ENCODE peak calls at places on chromosomes 7 and 10, in nine cellular contexts. J, H, N, L, M, G, W, S and Z are unnamed samples.

GRCh38 chr7:51263631-51264484 is 52.8 kb downstream of the COBL start:
- DNase-seq in L (peak), S (no peak), N (no peak), G (no peak), W (peak), J (no peak), M (no peak), H (no peak), Z (no peak)

GRCh38 chr7:99943641-99944507 is 14.5 kb upstream of the GJC3 start:
- DNase-seq in S (no peak), J (no peak), W (no peak), L (no peak), H (no peak), N (no peak), M (peak), G (no peak), Z (no peak)

GRCh38 chr10:128386231-128386630 is 260.0 kb upstream of the MKI67 start:
- DNase-seq in N (no peak), S (no peak), G (no peak), J (no peak), L (no peak), W (no peak), M (no peak), H (no peak), Z (no peak)

GRCh38 chr7:98628916-98629525 is 11.9 kb downstream of the NPTX2 start:
- DNase-seq in J (no peak), W (no peak), N (no peak), H (no peak), M (no peak), G (no peak), S (no peak), L (no peak), Z (no peak)

GRCh38 chr7:140326116-140326928 is 72.0 kb downstream of the SLC37A3 start:
- DNase-seq in L (peak), J (peak), H (peak), G (no peak), M (peak), S (peak), W (peak), N (peak), Z (peak)

GRCh38 chr10:80485410-80486135 is 31.5 kb downstream of the TSPAN14 start:
- DNase-seq in N (no peak), M (no peak), H (no peak), J (no peak), G (no peak), L (no peak), W (no peak), S (no peak), Z (peak)

GRCh38 chr10:124727389-124727960 is 16.7 kb downstream of the FAM53B start:
- DNase-seq in L (no peak), W (peak), M (no peak), J (no peak), N (no peak), S (no peak), G (no peak), H (no peak), Z (no peak)

GRCh38 chr10:92103376-92104084 is 180.0 kb downstream of the BTAF1 start:
- DNase-seq in H (no peak), M (no peak), J (no peak), S (peak), N (no peak), L (no peak), W (peak), G (no peak), Z (no peak)

GRCh38 chr7:26912351-26912750 is 48.0 kb upstream of the SKAP2 start:
- DNase-seq in N (no peak), J (no peak), G (no peak), S (no peak), L (no peak), M (no peak), W (no peak), H (no peak), Z (no peak)

GRCh38 chr7:29563590-29564454 is at the start of gene PRR15:
- DNase-seq in G (peak), N (peak), J (no peak), H (peak), W (peak), S (peak), M (peak), L (peak), Z (no peak)

GRCh38 chr7:13179011-13179574 is 491.7 kb downstream of the ARL4A start:
- DNase-seq in G (no peak), J (no peak), S (peak), H (no peak), M (no peak), L (no peak), W (no peak), N (no peak), Z (no peak)

GRCh38 chr7:116610210-116610609 is 61.8 kb upstream of the MET start:
- DNase-seq in L (no peak), S (peak), W (no peak), G (no peak), H (no peak), J (no peak), N (peak), M (no peak), Z (no peak)

GRCh38 chr7:133529861-133530260 is 277.0 kb downstream of the EXOC4 start:
- DNase-seq in L (no peak), M (no peak), S (no peak), J (no peak), W (no peak), H (no peak), G (no peak), N (no peak), Z (no peak)
- TF ChIP-seq CTCF in L (no peak), M (no peak), S (no peak), J (no peak), W (no peak), H (no peak), G (no peak), N (no peak), Z (no peak)

DNA sequence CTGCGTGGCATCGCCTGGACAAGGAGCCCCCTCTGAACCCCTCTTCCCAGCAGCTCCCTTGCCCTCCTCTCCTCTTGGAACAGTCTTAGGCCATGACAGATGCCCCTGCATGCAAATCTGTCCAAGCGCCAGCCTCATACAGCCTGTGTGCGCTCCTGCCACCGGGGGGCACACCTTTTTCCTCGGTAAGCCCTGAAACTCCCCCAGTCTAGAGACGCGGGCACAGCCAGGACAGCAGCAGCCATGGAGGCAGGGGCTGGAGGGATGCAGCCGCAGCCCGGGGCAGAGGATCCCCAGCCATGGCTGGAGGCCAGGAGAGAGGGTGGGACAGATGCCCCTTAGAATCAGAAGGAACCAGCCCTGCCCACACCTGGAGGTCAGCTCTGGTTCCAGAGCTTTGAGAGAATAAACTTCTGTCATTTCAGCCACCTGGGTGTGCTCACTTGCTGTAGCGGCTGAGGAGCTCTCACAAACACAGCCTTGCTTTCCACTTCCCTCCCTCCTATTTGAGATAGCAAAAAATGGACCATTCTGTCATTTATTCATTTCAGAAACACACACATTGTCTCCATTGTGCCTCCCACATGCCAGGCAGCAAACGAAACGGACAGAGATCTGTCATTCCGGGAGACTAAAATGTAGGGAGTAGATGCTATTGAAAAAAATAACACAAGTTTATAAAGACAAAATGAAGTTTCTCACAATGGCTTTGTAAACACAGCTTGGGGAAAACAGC is 241.5 kb downstream of the WDR37 start:
- DNase-seq in L (no peak), S (no peak), J (no peak), W (no peak), M (peak), N (no peak), G (no peak), H (no peak), Z (no peak)
- TF ChIP-seq CTCF in L (no peak), S (no peak), J (no peak), W (no peak), M (peak), N (peak), G (no peak), H (no peak), Z (no peak)

DNA sequence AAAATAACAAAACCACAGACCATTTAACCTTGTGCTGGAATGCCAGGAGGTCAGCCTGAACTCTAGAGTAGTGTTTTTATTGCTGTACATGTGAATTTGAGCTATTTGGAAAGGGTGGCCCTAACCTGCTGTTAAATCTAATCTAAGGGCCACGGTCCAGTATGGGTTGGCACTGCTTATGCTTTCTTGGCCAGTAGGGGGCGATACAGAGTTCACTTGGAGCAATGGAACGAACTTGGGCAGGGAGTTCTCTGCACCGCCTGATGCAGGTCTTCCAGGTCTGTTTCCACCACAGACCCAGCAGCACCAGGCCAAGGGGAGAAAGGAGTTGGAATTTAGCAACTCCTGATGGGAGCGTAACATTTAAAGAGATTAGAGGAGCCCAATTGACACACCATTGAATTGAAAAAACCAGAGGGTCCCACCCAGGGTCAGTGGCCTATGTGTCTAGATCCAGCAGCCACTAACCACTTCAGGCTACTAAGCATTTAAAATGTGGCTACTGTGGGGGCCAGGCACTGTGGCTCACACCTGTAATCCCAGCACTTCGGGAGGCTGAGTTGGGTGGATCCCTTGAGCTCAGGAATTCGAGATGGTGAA is 75.7 kb upstream of the EFCAB10 start:
- DNase-seq in J (no peak), L (no peak), H (peak), G (no peak), W (no peak), S (no peak), M (peak), N (no peak), Z (peak)
- TF ChIP-seq CTCF in J (no peak), L (peak), H (peak), G (peak), W (peak), S (peak), M (peak), N (peak), Z (peak)

DNA sequence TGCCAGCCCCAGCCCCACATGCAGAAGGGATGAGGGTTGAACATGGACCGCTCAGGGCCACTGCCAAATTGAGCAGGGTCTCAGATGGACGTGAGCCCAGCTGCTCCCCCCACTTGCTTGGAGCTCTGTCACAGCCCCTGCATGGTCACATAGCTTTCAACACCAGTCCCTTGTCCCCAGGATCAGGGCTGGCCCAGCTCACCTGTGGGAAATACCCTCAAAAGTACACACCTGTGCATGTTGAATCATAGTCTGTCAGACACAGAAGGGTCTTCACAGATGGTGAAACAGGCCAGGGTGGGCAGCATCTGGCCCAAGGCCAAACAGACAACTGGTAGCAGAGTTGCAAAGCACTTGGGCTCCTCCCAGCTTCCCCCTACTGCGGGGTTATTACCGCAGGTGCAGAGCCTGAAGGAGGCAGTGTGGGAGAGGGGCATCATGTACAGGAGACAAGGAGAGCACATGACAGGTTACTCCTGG is 77.6 kb upstream of the UNC5B start:
- DNase-seq in M (peak), N (no peak), W (no peak), G (no peak), S (no peak), L (no peak), J (peak), H (no peak), Z (no peak)
- TF ChIP-seq CTCF in M (peak), N (no peak), W (no peak), G (no peak), S (no peak), L (no peak), J (no peak), H (no peak), Z (no peak)

GRCh38 chr10:18438356-18439126 is 212.8 kb downstream of the NSUN6 start:
- DNase-seq in N (no peak), W (no peak), H (no peak), S (no peak), M (no peak), G (no peak), L (no peak), J (no peak), Z (no peak)
- TF ChIP-seq CTCF in N (no peak), W (no peak), H (no peak), S (no peak), M (no peak), G (no peak), L (no peak), J (no peak), Z (no peak)

GRCh38 chr10:100370561-100370975 is 23.5 kb downstream of the SCD start:
- DNase-seq in J (peak), N (no peak), W (peak), G (no peak), M (no peak), H (no peak), L (no peak), S (no peak), Z (peak)

GRCh38 chr10:100373298-100374136 is 26.5 kb downstream of the SCD start:
- DNase-seq in N (peak), M (peak), S (peak), H (peak), W (peak), L (peak), G (peak), J (peak), Z (peak)

GRCh38 chr10:100374137-100374655 is 27.2 kb downstream of the SCD start:
- DNase-seq in L (no peak), N (no peak), S (no peak), G (no peak), J (no peak), W (no peak), M (peak), H (no peak), Z (no peak)

GRCh38 chr10:100370976-100371706 is 24.1 kb downstream of the SCD start:
- DNase-seq in G (peak), L (peak), W (peak), S (peak), J (peak), M (peak), H (no peak), N (peak), Z (peak)

DNA sequence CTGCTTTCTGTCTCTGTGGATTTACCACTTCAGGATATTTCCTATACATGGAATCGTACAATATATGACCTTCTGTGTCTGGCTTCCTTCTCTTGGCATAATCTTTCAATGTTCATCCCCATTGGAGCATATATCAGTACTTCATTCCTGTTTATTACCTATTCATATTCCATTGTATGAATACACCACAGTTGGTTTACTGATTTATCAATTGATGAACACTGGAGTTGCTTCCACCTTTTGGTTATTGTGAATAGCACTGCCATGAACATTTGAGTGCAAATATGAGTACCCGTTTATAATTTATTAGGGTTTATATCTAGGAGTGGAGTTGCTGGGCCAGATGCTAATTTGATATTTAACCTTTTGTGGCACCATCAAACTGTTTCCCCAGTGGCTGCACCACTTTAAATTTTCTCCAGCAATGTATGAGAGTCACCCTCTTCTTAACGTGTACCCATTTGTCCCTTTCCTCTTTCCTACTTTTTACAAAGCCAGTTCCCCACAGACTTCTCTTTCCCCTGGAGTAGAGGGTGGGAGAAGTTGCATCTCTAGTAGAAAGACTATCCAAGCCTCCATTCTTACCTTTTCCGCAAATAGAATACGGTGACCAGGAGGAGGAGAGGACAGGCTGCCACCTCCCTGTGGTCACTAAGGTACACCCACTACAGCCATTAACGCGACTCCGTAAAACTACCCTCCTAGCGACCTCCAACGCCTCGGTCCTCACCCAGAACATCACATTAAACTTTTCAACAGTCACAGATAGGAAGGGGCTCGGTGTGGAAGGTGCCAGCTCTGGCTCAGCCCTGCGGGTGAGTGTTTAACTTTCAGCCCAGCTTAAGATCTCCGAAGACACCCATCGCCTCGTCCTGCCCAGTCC is 25.6 kb downstream of the SCD start:
- DNase-seq in H (no peak), G (no peak), N (no peak), W (no peak), L (no peak), M (no peak), S (no peak), J (no peak), Z (no peak)
- TF ChIP-seq CTCF in H (no peak), G (no peak), N (no peak), W (no peak), L (no peak), M (no peak), S (no peak), J (no peak), Z (no peak)

GRCh38 chr7:1463685-1464223 is 4.5 kb upstream of the MICALL2 start:
- DNase-seq in S (no peak), M (no peak), H (no peak), L (no peak), W (no peak), J (no peak), N (no peak), G (no peak), Z (no peak)

GRCh38 chr7:1464694-1465093 is 5.4 kb upstream of the MICALL2 start:
- DNase-seq in G (no peak), J (no peak), H (no peak), L (no peak), N (no peak), S (no peak), W (no peak), M (no peak), Z (no peak)

GRCh38 chr7:1468203-1468602 is 8.9 kb upstream of the MICALL2 start:
- DNase-seq in W (no peak), S (no peak), M (no peak), J (no peak), L (no peak), H (no peak), N (no peak), G (no peak), Z (no peak)

GRCh38 chr7:1468899-1469298 is 9.6 kb upstream of the MICALL2 start:
- DNase-seq in H (no peak), G (no peak), N (no peak), J (no peak), S (no peak), M (no peak), L (no peak), W (no peak), Z (no peak)

DNA sequence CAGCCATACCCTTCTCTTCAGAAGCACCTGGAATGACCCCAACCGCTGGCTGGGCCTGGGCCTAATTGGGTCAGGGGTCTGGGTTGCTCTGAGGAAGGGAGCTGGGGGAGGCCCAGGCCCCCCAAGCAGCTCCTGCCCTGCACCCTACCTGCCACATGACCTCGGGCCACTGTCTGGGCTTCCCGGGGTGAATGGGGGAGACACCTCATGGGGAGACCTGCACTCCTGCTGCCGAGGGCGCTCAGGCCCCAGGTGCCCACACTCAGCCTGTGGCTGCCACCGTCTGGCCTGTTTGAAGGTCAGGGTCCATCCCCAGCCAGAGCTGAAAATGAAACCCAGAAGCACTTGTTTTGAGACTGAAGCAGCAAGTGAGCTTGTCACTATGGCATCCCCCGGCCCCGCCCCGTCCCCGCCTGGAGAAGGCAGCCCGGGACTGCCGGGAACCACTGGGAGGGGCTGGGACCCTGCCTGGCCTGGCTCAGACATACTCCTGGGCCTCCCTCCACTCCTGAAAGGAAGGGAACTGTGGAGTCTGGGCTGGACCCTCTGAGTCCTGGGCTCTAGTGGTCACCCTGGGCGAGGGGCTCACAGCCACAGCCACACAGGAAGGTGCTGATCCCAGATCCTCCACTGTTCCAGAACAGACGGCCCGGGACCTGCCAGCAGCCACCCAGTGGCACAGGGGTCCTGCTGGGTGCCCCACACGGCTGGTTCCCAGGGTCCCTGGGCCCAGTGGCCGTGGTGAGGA is 7.4 kb upstream of the MICALL2 start:
- DNase-seq in S (peak), J (peak), L (peak), N (peak), W (peak), G (peak), M (peak), H (no peak), Z (no peak)
- TF ChIP-seq CTCF in S (no peak), J (no peak), L (no peak), N (no peak), W (no peak), G (no peak), M (no peak), H (no peak), Z (no peak)